ENCODE peak calls at places on chromosomes 1 and 21, in four cellular contexts. C is mesenchymal stem cell, M is adrenal gland, J is left lung. E is an unnamed sample. For H3K9me3, the result is how much of the 10 kb centered on the place peaks cover.

GRCh38 chr21:43697758-43698643 is 20.9 kb upstream of the PDXK start:
- DNase-seq in C (peak), M (no peak), J (no peak), E (peak)

GRCh38 chr21:41932576-41933258 is 21.1 kb downstream of the C2CD2 start:
- DNase-seq in C (peak), M (peak), J (no peak), E (no peak)

GRCh38 chr1:223716302-223716862 is 4.0 kb downstream of the CAPN2 start:
- DNase-seq in C (no peak), M (no peak), J (no peak), E (peak)

GRCh38 chr1:15959424-15959823 is 16.5 kb downstream of the ZBTB17 start:
- DNase-seq in C (no peak), M (no peak), J (no peak), E (no peak)

GRCh38 chr21:46452719-46453118 is 6.0 kb upstream of the DIP2A start:
- DNase-seq in C (no peak), M (no peak), J (no peak), E (no peak)

GRCh38 chr1:180181048-180181447 is 26.4 kb downstream of the QSOX1 start:
- DNase-seq in C (peak), M (peak), J (no peak), E (peak)

GRCh38 chr1:25245809-25246599 is 1.2 kb downstream of the RSRP1 start:
- DNase-seq in C (peak), M (peak), J (no peak), E (peak)

GRCh38 chr1:47487826-47488450 is 50.1 kb downstream of the FOXD2 start:
- DNase-seq in C (no peak), M (no peak), J (no peak), E (no peak)

GRCh38 chr1:161849518-161849917 is 83.4 kb downstream of the ATF6 start:
- DNase-seq in C (no peak), M (no peak), J (no peak), E (peak)

GRCh38 chr1:16172964-16173446 is 17.1 kb upstream of the EPHA2 start:
- DNase-seq in C (peak), M (peak), J (no peak), E (peak)

GRCh38 chr1:87208936-87209335 is 119.7 kb upstream of the LMO4 start:
- DNase-seq in C (no peak), M (no peak), J (no peak), E (no peak)

GRCh38 chr1:225254676-225255075 is 173.2 kb downstream of the LBR start:
- DNase-seq in C (no peak), M (no peak), J (no peak), E (no peak)

GRCh38 chr21:18493420-18493819 is 89.8 kb upstream of the TMPRSS15 start:
- DNase-seq in C (peak), M (peak), J (no peak), E (no peak)

GRCh38 chr1:115330480-115331013 is 7.5 kb downstream of the NGF start:
- DNase-seq in C (peak), M (no peak), J (no peak), E (peak)

GRCh38 chr1:181981821-181982220 is 79.7 kb downstream of the ZNF648 start:
- DNase-seq in C (no peak), M (no peak), J (no peak), E (no peak)

GRCh38 chr1:208834346-208835081 is 590.3 kb upstream of the PLXNA2 start:
- DNase-seq in C (peak), M (no peak), J (no peak), E (peak)

GRCh38 chr1:16076003-16076870 is 2.8 kb upstream of the FAM131C start:
- DNase-seq in C (peak), M (peak), J (no peak), E (peak)

GRCh38 chr1:155729031-155729898 is 40.4 kb downstream of the DAP3 start:
- DNase-seq in C (peak), M (peak), J (no peak), E (peak)

GRCh38 chr21:39935716-39936115 is 68.5 kb downstream of the PCP4 start:
- DNase-seq in C (no peak), M (no peak), J (no peak), E (no peak)

GRCh38 chr21:39932335-39932734 is 65.1 kb downstream of the PCP4 start:
- DNase-seq in C (no peak), M (no peak), J (no peak), E (no peak)

GRCh38 chr21:39938086-39938611 is 70.9 kb downstream of the PCP4 start:
- DNase-seq in C (no peak), M (peak), J (no peak), E (no peak)

DNA sequence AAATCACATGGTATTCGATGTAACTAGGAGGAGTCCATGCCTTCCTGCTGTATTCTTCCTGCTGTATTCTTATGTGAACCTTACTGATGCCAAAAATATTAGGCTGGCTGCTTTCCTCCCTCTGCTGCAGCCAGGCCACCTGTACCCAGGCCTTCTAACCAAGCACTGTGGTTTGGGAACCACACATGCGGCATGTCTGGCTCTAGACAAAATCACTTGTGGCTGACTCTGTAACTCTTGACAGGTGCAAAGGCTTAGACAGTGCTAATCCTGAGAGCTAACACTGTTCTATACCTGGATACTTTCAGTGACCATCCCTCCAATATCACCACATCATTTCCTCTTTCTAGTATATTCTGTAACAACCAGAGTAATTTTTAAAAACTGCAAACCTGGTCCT is 67.7 kb downstream of the PCP4 start:
- DNase-seq in C (no peak), M (no peak), J (no peak), E (no peak)
- H3K9me3 ChIP-seq in C (under half), M (under half), J (under half), E (under half)

DNA sequence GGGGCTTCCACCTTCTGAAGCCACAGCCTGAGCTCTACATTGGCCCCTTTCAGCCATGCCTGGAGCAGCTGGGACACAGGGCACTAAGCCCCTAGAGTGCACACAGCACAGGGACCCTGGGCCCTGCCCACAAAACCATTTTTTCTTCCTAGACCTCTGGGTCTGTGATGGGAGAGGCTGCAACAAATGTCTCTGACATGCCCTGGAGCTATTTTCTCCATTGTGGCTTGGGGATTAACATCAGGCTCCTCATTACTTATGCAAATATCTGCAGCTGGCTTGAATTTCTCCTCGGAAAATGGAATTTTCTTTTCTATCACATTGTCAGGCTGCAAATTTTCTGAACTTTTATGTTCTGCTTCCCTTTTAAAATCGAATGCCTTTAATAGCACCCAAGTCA is 795.7 kb downstream of the LTN1 start:
- DNase-seq in C (no peak), M (no peak), J (peak), E (peak)
- H3K9me3 ChIP-seq in C (under half), M (under half), J (under half), E (under half)

DNA sequence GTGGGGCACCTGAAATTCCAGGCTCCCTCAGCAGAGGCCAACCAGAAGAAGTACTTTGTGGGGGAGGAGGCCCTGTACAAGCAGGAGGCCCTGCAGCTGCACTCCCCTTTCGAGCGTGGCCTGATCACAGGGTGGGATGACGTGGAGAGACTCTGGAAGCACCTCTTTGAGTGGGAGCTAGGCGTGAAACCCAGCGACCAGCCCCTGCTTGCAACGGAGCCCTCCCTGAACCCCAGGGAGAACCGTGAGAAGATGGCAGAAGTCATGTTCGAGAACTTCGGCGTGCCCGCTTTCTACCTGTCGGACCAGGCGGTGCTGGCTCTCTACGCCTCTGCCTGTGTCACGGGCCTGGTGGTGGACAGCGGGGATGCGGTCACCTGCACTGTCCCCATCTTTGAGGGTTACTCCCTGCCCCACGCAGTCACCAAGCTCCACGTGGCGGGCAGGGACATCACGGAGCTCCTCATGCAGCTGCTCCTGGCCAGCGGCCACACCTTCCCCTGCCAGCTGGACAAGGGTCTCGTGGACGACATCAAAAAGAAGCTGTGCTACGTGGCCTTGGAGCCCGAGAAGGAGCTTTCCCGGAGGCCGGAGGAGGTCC is 634 bp downstream of the ACTRT2 start:
- DNase-seq in C (no peak), M (no peak), J (peak), E (no peak)
- H3K9me3 ChIP-seq in C (under half), M (under half), J (under half), E (under half)

DNA sequence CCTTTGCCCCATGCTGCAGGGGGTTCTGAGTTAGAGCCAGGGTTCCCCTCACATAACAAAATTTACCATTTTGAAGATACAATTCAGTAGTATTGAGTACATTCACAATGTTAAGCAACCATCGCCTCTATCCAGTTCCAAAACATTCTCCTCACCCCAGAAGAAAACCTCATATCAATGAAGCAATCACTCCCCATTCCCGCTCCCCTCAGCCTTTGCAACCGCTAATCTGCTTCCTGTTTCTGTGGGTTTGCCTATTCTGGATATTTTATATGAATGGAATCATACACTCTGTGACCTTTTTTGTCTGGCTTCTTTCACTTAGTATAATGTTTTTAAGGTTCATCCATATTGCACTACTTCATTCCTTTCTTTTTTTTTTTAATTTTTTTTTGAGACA is 32.9 kb downstream of the SERINC2 start:
- DNase-seq in C (no peak), M (no peak), J (no peak), E (no peak)
- H3K9me3 ChIP-seq in C (under half), M (under half), J (under half), E (under half)

DNA sequence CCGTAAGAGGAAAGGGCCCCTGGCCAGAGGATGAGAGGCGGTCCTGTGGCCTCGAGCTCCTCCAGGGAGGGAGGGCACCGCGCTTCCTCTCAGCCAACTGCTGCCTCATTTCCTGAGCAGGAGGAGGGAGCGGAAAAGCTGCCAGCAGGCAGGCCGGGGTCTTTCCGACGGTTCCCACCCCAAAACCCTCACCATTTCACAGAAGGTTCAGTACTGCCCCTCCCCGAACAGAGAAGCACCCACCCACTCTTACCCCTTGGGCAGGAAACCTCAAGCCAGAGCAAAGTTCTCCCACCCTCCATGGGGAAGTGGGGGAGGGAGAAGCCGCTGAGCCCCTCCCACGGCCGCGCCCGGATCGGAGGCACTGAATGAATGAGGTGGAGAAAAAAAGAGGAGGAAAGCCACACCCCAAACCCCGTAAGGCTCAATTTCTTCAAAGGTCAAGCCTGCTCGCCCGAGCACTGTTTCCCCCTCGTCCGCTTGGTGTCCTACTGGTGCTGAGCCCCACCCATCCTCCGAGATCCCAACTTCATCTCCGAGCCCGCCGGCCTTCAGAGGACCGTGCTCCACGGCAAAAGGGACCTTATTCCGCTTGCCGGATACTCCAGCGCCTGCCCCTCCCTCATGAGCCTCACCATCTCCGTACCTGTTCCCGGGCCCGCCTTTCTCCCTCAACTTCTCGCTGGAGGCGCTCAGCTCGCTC is 9.4 kb downstream of the TPM3 start:
- DNase-seq in C (peak), M (peak), J (peak), E (peak)
- H3K9me3 ChIP-seq in C (under half), M (under half), J (under half), E (under half)

GRCh38 chr1:17755120-17755519 is at the start of gene ACTL8:
- DNase-seq in C (no peak), M (no peak), J (no peak), E (no peak)
- H3K9me3 ChIP-seq in C (under half), M (under half), J (half or more), E (under half)

GRCh38 chr21:10418649-10419048 is 102.7 kb upstream of the TPTE start:
- DNase-seq in C (no peak), M (no peak), J (no peak), E (no peak)
- H3K9me3 ChIP-seq in C (under half), M (under half), J (half or more), E (under half)

E was measured in adipocyte.